ENCODE peak calls at places on chromosome 10, in nine cellular contexts. One of them, this sample, is unnamed.

GRCh38 chr10:29557665-29558064 is 77.1 kb downstream of the SVIL start:
- DNase-seq in GM23248: no peak
- DNase-seq in GM23338: peak; percentile 25
- DNase-seq in neural progenitor cell: no peak
- DNase-seq in HCT116: no peak
- DNase-seq in PC-3: no peak
- DNase-seq in SK-N-SH: peak; percentile 31
- DNase-seq in hepatocyte: no peak
- DNase-seq in MM.1S: no peak
- DNase-seq in this sample: no peak

GRCh38 chr10:14588084-14588937 is 186.4 kb downstream of the FAM107B start:
- DNase-seq in GM23248: peak; percentile 98
- DNase-seq in GM23338: no peak
- DNase-seq in neural progenitor cell: no peak
- DNase-seq in HCT116: no peak
- DNase-seq in PC-3: peak; percentile 77
- DNase-seq in SK-N-SH: no peak
- DNase-seq in hepatocyte: peak; percentile 70
- DNase-seq in MM.1S: no peak
- DNase-seq in this sample: no peak

GRCh38 chr10:120998251-120998650 is 147.1 kb downstream of the WDR11 start:
- DNase-seq in GM23248: no peak
- DNase-seq in GM23338: no peak
- DNase-seq in neural progenitor cell: no peak
- DNase-seq in HCT116: no peak
- DNase-seq in PC-3: no peak
- DNase-seq in SK-N-SH: no peak
- DNase-seq in hepatocyte: no peak
- DNase-seq in MM.1S: no peak
- DNase-seq in this sample: no peak

GRCh38 chr10:48199580-48200377 is 74.7 kb downstream of the FRMPD2 start:
- DNase-seq in GM23248: peak; percentile 89
- DNase-seq in GM23338: no peak
- DNase-seq in neural progenitor cell: no peak
- DNase-seq in HCT116: no peak
- DNase-seq in PC-3: no peak
- DNase-seq in SK-N-SH: no peak
- DNase-seq in hepatocyte: peak; percentile 44
- DNase-seq in MM.1S: no peak
- DNase-seq in this sample: no peak

GRCh38 chr10:107894521-107894920 is 730.0 kb upstream of the SORCS1 start:
- DNase-seq in GM23248: no peak
- DNase-seq in GM23338: peak; percentile 17
- DNase-seq in neural progenitor cell: no peak
- DNase-seq in HCT116: no peak
- DNase-seq in PC-3: no peak
- DNase-seq in SK-N-SH: no peak
- DNase-seq in hepatocyte: no peak
- DNase-seq in MM.1S: no peak
- DNase-seq in this sample: no peak

GRCh38 chr10:13915710-13916109 is 328.9 kb downstream of the PRPF18 start:
- DNase-seq in GM23248: no peak
- DNase-seq in GM23338: no peak
- DNase-seq in neural progenitor cell: peak; percentile 51
- DNase-seq in HCT116: no peak
- DNase-seq in PC-3: no peak
- DNase-seq in SK-N-SH: no peak
- DNase-seq in hepatocyte: no peak
- DNase-seq in MM.1S: no peak
- DNase-seq in this sample: no peak

GRCh38 chr10:100569687-100570517 is 34.2 kb downstream of the HIF1AN start:
- DNase-seq in GM23248: no peak
- DNase-seq in GM23338: peak; percentile 75
- DNase-seq in neural progenitor cell: peak; percentile 60
- DNase-seq in HCT116: peak; percentile 37
- DNase-seq in PC-3: no peak
- DNase-seq in SK-N-SH: peak; percentile 27
- DNase-seq in hepatocyte: no peak
- DNase-seq in MM.1S: no peak
- DNase-seq in this sample: peak; percentile 10

GRCh38 chr10:117674641-117675040 is 132.1 kb downstream of the EMX2 start:
- DNase-seq in GM23248: no peak
- DNase-seq in GM23338: no peak
- DNase-seq in neural progenitor cell: no peak
- DNase-seq in HCT116: no peak
- DNase-seq in PC-3: no peak
- DNase-seq in SK-N-SH: no peak
- DNase-seq in hepatocyte: no peak
- DNase-seq in MM.1S: no peak
- DNase-seq in this sample: no peak

GRCh38 chr10:3784510-3785250 is at the start of gene KLF6:
- DNase-seq in GM23248: peak; percentile 65
- DNase-seq in GM23338: peak; percentile 37
- DNase-seq in neural progenitor cell: peak; percentile 67
- DNase-seq in HCT116: no peak
- DNase-seq in PC-3: no peak
- DNase-seq in SK-N-SH: peak; percentile 67
- DNase-seq in hepatocyte: peak; percentile 48
- DNase-seq in MM.1S: peak; percentile 49
- DNase-seq in this sample: peak; percentile 53

GRCh38 chr10:71634531-71635164 is 84.9 kb downstream of the C10orf105 start:
- DNase-seq in GM23248: no peak
- DNase-seq in GM23338: no peak
- DNase-seq in neural progenitor cell: no peak
- DNase-seq in HCT116: no peak
- DNase-seq in PC-3: no peak
- DNase-seq in SK-N-SH: no peak
- DNase-seq in hepatocyte: no peak
- DNase-seq in MM.1S: no peak
- DNase-seq in this sample: no peak
- TF ChIP-seq EZH2phosphoT487 in GM23248: no peak
- TF ChIP-seq EZH2phosphoT487 in GM23338: no peak
- TF ChIP-seq EZH2phosphoT487 in neural progenitor cell: no peak
- TF ChIP-seq EZH2phosphoT487 in HCT116: no peak
- TF ChIP-seq EZH2phosphoT487 in PC-3: no peak
- TF ChIP-seq EZH2phosphoT487 in SK-N-SH: no peak
- TF ChIP-seq EZH2phosphoT487 in hepatocyte: no peak
- TF ChIP-seq EZH2phosphoT487 in MM.1S: no peak
- TF ChIP-seq EZH2phosphoT487 in this sample: no peak

DNA sequence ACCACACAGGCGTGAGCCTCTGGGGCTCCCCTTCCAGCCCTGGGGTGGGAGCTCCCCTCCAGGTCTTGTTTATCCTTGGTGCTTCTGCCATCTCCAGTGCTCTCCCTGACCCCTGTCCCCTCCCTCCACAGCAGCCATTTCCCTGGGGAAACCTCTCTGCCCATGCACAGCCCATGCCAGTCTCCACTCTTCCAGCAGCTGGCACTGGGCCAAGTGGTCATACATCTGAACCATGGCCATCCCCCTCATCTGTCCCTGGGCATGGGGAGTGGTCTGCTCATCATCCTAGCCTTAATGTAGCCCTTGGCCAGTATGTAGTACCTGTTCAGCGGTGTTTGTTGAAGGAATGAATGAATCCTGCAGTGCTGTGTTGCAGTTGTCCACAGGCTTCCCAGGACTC is 172.4 kb upstream of the ZNF32 start:
- DNase-seq in GM23248: peak; percentile 15
- DNase-seq in GM23338: no peak
- DNase-seq in neural progenitor cell: no peak
- DNase-seq in HCT116: no peak
- DNase-seq in PC-3: no peak
- DNase-seq in SK-N-SH: peak; percentile 60
- DNase-seq in hepatocyte: no peak
- DNase-seq in MM.1S: no peak
- DNase-seq in this sample: no peak
- H2AFZ ChIP-seq in GM23248: peak overlapping the region; percentile 22
- H2AFZ ChIP-seq in GM23338: no peak overlapping the region
- H2AFZ ChIP-seq in neural progenitor cell: no peak overlapping the region
- H2AFZ ChIP-seq in HCT116: no peak overlapping the region
- H2AFZ ChIP-seq in PC-3: no peak overlapping the region
- H2AFZ ChIP-seq in SK-N-SH: no peak overlapping the region
- H2AFZ ChIP-seq in hepatocyte: no peak overlapping the region
- H2AFZ ChIP-seq in MM.1S: no peak overlapping the region
- H2AFZ ChIP-seq in this sample: no peak overlapping the region

DNA sequence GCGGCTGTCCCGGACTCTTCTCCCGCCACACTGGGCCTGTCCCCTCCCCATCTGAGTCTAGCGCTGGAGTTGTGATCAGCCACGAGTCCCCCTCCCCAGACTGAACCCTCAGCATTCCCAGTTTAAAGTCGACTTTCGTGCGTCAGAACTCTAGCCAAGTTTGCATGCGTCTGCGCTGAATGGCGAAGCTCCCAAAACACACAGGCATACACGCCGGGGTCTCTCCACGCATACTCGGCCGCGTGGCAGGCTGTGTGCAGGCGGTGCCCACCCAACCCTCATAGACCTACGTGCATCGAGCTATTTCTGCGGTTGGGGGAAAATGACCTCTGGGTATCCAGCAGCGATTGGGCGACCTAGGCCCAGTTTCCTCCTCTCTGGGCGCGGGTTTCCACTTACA is 2.3 kb upstream of the HMX3 start:
- DNase-seq in GM23248: no peak
- DNase-seq in GM23338: peak; percentile 62
- DNase-seq in neural progenitor cell: no peak
- DNase-seq in HCT116: no peak
- DNase-seq in PC-3: no peak
- DNase-seq in SK-N-SH: no peak
- DNase-seq in hepatocyte: no peak
- DNase-seq in MM.1S: no peak
- DNase-seq in this sample: no peak
- H3K4me2 ChIP-seq in GM23248: no peak overlapping the region
- H3K4me2 ChIP-seq in GM23338: peak overlapping the region; percentile 87
- H3K4me2 ChIP-seq in neural progenitor cell: peak overlapping the region; percentile 84
- H3K4me2 ChIP-seq in HCT116: peak overlapping the region; percentile 79
- H3K4me2 ChIP-seq in PC-3: peak overlapping the region; percentile 76
- H3K4me2 ChIP-seq in SK-N-SH: peak overlapping the region; percentile 78
- H3K4me2 ChIP-seq in hepatocyte: peak overlapping the region; percentile 84
- H3K4me2 ChIP-seq in MM.1S: peak overlapping the region; percentile 75
- H3K4me2 ChIP-seq in this sample: no peak overlapping the region

GRCh38 chr10:104251443-104251842 is 3.2 kb upstream of the GSTO1 start:
- DNase-seq in GM23248: no peak
- DNase-seq in GM23338: no peak
- DNase-seq in neural progenitor cell: no peak
- DNase-seq in HCT116: no peak
- DNase-seq in PC-3: no peak
- DNase-seq in SK-N-SH: no peak
- DNase-seq in hepatocyte: no peak
- DNase-seq in MM.1S: no peak
- DNase-seq in this sample: no peak

GRCh38 chr10:104254493-104255243 is at the start of gene GSTO1:
- DNase-seq in GM23248: peak; percentile 82
- DNase-seq in GM23338: peak; percentile 74
- DNase-seq in neural progenitor cell: peak; percentile 67
- DNase-seq in HCT116: peak; percentile 51
- DNase-seq in PC-3: peak; percentile 52
- DNase-seq in SK-N-SH: peak; percentile 86
- DNase-seq in hepatocyte: peak; percentile 72
- DNase-seq in MM.1S: peak; percentile 43
- DNase-seq in this sample: peak; percentile 54

GRCh38 chr10:104252349-104252748 is 2.3 kb upstream of the GSTO1 start:
- DNase-seq in GM23248: no peak
- DNase-seq in GM23338: no peak
- DNase-seq in neural progenitor cell: no peak
- DNase-seq in HCT116: no peak
- DNase-seq in PC-3: no peak
- DNase-seq in SK-N-SH: no peak
- DNase-seq in hepatocyte: peak; percentile 21
- DNase-seq in MM.1S: no peak
- DNase-seq in this sample: no peak

GRCh38 chr10:104253576-104254410 is 899 bp upstream of the GSTO1 start:
- DNase-seq in GM23248: peak; percentile 17
- DNase-seq in GM23338: peak; percentile 53
- DNase-seq in neural progenitor cell: no peak
- DNase-seq in HCT116: no peak
- DNase-seq in PC-3: no peak
- DNase-seq in SK-N-SH: no peak
- DNase-seq in hepatocyte: no peak
- DNase-seq in MM.1S: no peak
- DNase-seq in this sample: no peak

DNA sequence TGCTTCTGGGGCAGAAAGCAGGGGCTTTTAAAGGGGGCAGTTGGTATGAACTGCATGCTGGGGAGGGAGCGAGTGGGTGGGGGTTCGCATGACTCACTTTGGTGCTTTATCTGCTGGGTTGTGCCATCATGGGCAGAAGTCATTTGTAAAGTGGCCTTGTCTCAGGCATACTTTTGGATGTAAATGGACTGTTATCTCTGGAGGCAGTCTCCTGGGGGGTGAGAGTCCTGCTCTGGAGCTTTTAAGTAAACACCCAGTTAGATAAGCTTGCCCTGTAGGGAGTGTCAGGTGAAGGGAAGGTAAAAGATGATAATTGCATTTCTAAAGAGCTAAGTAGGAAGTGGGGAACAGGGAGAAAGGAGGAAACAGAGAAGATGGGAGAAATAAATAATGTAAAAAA is 1.6 kb upstream of the GSTO1 start:
- DNase-seq in GM23248: no peak
- DNase-seq in GM23338: no peak
- DNase-seq in neural progenitor cell: no peak
- DNase-seq in HCT116: no peak
- DNase-seq in PC-3: no peak
- DNase-seq in SK-N-SH: no peak
- DNase-seq in hepatocyte: peak; percentile 65
- DNase-seq in MM.1S: no peak
- DNase-seq in this sample: no peak
- TF ChIP-seq EZH2phosphoT487 in GM23248: no peak
- TF ChIP-seq EZH2phosphoT487 in GM23338: no peak
- TF ChIP-seq EZH2phosphoT487 in neural progenitor cell: no peak
- TF ChIP-seq EZH2phosphoT487 in HCT116: no peak
- TF ChIP-seq EZH2phosphoT487 in PC-3: no peak
- TF ChIP-seq EZH2phosphoT487 in SK-N-SH: no peak
- TF ChIP-seq EZH2phosphoT487 in hepatocyte: no peak
- TF ChIP-seq EZH2phosphoT487 in MM.1S: no peak
- TF ChIP-seq EZH2phosphoT487 in this sample: no peak

DNA sequence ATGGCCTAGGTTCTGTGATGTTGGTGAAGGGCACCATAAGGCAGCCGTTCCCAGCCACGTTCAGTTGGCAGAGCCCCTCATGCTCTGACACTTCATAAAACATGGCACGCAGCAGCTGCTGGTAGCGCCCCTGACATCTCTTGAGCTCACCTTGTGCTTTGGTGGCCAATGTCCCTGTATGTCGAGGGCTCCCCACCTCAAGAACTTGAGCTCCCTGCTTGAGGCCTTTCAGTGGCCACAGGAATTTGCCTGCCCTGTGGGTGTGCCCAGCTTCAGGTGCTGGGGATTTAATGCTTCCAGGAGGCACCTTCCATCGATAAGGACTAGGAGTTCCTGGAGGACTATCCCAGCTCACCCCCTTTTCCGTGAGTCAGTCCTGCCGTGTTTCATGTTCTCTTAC is 9.5 kb upstream of the ZNF32 start:
- DNase-seq in GM23248: no peak
- DNase-seq in GM23338: no peak
- DNase-seq in neural progenitor cell: no peak
- DNase-seq in HCT116: no peak
- DNase-seq in PC-3: no peak
- DNase-seq in SK-N-SH: no peak
- DNase-seq in hepatocyte: no peak
- DNase-seq in MM.1S: no peak
- DNase-seq in this sample: no peak
- H2AFZ ChIP-seq in GM23248: no peak overlapping the region
- H2AFZ ChIP-seq in GM23338: no peak overlapping the region
- H2AFZ ChIP-seq in neural progenitor cell: no peak overlapping the region
- H2AFZ ChIP-seq in HCT116: no peak overlapping the region
- H2AFZ ChIP-seq in PC-3: no peak overlapping the region
- H2AFZ ChIP-seq in SK-N-SH: no peak overlapping the region
- H2AFZ ChIP-seq in hepatocyte: no peak overlapping the region
- H2AFZ ChIP-seq in MM.1S: no peak overlapping the region
- H2AFZ ChIP-seq in this sample: no peak overlapping the region

This sample was measured in OCI-LY7.